ENCODE peak calls at places on chromosomes 6 and 20, in seven cellular contexts. S is fibroblast of villous mesenchyme; I is ascending aorta; X is adrenal gland; J is brain microvascular endothelial cell; M is CD8-positive, alpha-beta T cell; O is left ventricle myocardium inferior. L is an unnamed sample.

GRCh38 chr6:125507987-125508655 is 206.4 kb upstream of the HDDC2 start:
- DNase-seq in S (peak), I (no peak), X (no peak), J (peak), M (no peak), O (no peak), L (no peak)

GRCh38 chr6:2462831-2463230 is 217.4 kb upstream of the GMDS start:
- DNase-seq in S (no peak), I (no peak), X (no peak), J (no peak), M (no peak), O (no peak), L (peak)

GRCh38 chr6:85469276-85470022 is 19.6 kb downstream of the NT5E start:
- DNase-seq in S (no peak), I (no peak), X (no peak), J (no peak), M (no peak), O (no peak), L (no peak)

GRCh38 chr6:122438975-122439374 is 32.6 kb downstream of the SERINC1 start:
- DNase-seq in S (no peak), I (no peak), X (no peak), J (no peak), M (no peak), O (no peak), L (no peak)

GRCh38 chr20:43994486-43995100 is 79.9 kb downstream of the TOX2 start:
- DNase-seq in S (peak), I (no peak), X (no peak), J (peak), M (no peak), O (no peak), L (no peak)

GRCh38 chr6:35477028-35477427 is 8.8 kb downstream of the RPL10A start:
- DNase-seq in S (no peak), I (no peak), X (no peak), J (no peak), M (no peak), O (no peak), L (no peak)

GRCh38 chr6:16503919-16504554 is 257.2 kb downstream of the ATXN1 start:
- DNase-seq in S (no peak), I (no peak), X (no peak), J (no peak), M (no peak), O (no peak), L (no peak)

GRCh38 chr20:45095753-45096371 is 5.1 kb downstream of the KCNS1 start:
- DNase-seq in S (peak), I (no peak), X (peak), J (peak), M (peak), O (no peak), L (peak)

GRCh38 chr6:169528755-169529154 is 173.1 kb downstream of the WDR27 start:
- DNase-seq in S (peak), I (no peak), X (no peak), J (no peak), M (no peak), O (no peak), L (no peak)

GRCh38 chr20:50020283-50020682 is 37.5 kb downstream of the SNAI1 start:
- DNase-seq in S (no peak), I (no peak), X (no peak), J (peak), M (no peak), O (no peak), L (no peak)

GRCh38 chr20:53865905-53866786 is 204.2 kb downstream of the BCAS1 start:
- DNase-seq in S (peak), I (no peak), X (peak), J (peak), M (no peak), O (no peak), L (no peak)

GRCh38 chr6:40645043-40645442 is 57.9 kb upstream of the LRFN2 start:
- DNase-seq in S (no peak), I (no peak), X (no peak), J (no peak), M (no peak), O (no peak), L (no peak)

GRCh38 chr20:36312724-36313441 is 6.7 kb downstream of the DLGAP4 start:
- DNase-seq in S (no peak), I (peak), X (no peak), J (no peak), M (no peak), O (no peak), L (no peak)

GRCh38 chr20:57611605-57612311 is 8.5 kb downstream of the ZBP1 start:
- DNase-seq in S (no peak), I (peak), X (no peak), J (no peak), M (no peak), O (peak), L (no peak)

GRCh38 chr20:9626357-9626756 is 112.0 kb downstream of the LAMP5 start:
- DNase-seq in S (no peak), I (no peak), X (no peak), J (no peak), M (no peak), O (no peak), L (no peak)

GRCh38 chr20:4815618-4816017 is 93.9 kb downstream of the PRND start:
- DNase-seq in S (no peak), I (no peak), X (no peak), J (no peak), M (no peak), O (no peak), L (no peak)

GRCh38 chr6:133980168-133980567 is 27.1 kb downstream of the TBPL1 start:
- DNase-seq in S (no peak), I (no peak), X (no peak), J (no peak), M (no peak), O (no peak), L (no peak)

GRCh38 chr20:62929051-62929538 is 2.8 kb upstream of the DIDO1 start:
- DNase-seq in S (peak), I (peak), X (peak), J (peak), M (peak), O (peak), L (no peak)

GRCh38 chr6:7960848-7961247 is 50.3 kb upstream of the TXNDC5 start:
- DNase-seq in S (peak), I (no peak), X (no peak), J (no peak), M (no peak), O (no peak), L (no peak)

GRCh38 chr20:63896136-63896890 is 1.4 kb downstream of the DNAJC5 start:
- DNase-seq in S (peak), I (peak), X (peak), J (no peak), M (peak), O (peak), L (peak)

GRCh38 chr6:13725570-13725969 is 13.9 kb upstream of the RANBP9 start:
- DNase-seq in S (no peak), I (peak), X (no peak), J (no peak), M (no peak), O (no peak), L (no peak)

GRCh38 chr6:34600796-34601195 is 44.7 kb upstream of the SPDEF start:
- DNase-seq in S (no peak), I (no peak), X (no peak), J (no peak), M (no peak), O (no peak), L (no peak)

DNA sequence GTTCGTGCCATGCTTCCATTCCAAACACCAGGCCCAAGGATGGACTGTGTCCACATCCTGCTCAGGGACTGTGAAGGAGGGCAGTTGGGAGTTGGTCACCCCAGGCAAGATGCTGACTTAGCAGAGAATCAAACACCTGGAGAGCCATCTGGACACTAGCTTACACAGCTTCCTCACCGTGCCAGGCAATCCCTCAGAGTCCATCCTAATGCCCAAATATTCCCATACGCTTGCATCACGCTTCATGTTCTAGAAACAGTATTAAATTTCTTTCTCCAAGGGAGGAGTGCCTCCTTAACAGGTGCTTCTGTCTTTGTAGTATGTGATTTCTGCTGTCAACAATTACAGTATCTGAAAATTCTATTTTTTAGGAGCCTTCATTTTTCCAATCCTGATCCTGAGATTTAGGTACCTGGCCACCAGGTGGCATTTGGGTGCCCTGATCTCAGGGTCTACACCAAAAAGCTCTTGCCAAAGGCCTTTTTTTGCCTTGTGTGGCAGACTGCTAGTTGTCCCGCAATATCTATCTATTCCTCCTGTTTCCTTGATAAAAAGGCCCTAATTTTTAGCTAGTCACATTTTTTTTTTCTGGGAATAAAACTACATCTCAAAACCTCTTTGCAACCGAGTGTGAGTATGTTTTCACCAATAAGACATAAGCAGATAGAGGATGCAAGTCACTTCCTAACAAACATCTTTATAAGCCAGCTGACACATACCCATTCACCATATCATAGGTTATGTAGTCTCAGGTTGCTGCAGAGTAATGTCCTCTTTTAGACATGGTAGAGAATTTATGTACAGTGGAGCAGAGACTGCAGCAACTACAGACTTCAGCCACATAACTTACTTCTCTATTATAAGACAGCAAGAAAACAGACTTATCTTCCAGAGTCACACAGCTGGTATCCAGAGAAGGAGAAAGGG is 85.0 kb downstream of the PREP start:
- DNase-seq in S (no peak), I (no peak), X (no peak), J (no peak), M (no peak), O (no peak), L (no peak)
- TF ChIP-seq CTCF in S (peak), I (no peak), X (no peak), J (peak), M (no peak), O (peak), L (no peak)

DNA sequence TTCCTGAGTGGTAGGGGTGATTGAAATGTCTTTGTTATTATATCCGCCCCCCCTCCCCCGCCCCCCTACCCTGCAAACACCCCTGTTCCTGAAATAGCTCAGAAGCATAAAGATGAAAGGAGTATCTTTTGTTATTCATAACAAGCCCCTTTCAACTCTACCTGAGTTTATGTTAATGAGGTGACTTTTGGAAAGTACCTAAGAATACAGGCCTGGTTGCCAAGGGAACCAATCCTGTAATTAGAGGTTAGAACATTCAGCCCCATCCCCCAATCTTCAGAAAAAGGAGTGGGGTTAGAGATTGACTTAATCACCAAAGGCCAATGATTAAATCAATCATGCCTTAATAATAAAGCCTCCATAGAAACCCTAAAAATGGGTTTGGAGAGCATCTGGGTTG is 979.2 kb upstream of the GJE1 start:
- DNase-seq in S (no peak), I (no peak), X (no peak), J (no peak), M (no peak), O (no peak), L (no peak)
- H3K4me3 ChIP-seq in S (no peak), I (no peak), X (no peak), J (no peak), M (no peak), O (no peak), L (no peak)

GRCh38 chr6:6699741-6700367 is 111.3 kb downstream of the LY86 start:
- DNase-seq in S (peak), I (peak), X (peak), J (peak), M (no peak), O (peak), L (peak)
- TF ChIP-seq CTCF in S (no peak), I (no peak), X (no peak), J (no peak), M (no peak), O (no peak), L (no peak)

GRCh38 chr6:150142657-150143501 is at the start of gene PPP1R14C:
- DNase-seq in S (no peak), I (no peak), X (no peak), J (no peak), M (no peak), O (peak), L (no peak)
- H3K4me3 ChIP-seq in S (no peak), I (peak), X (no peak), J (peak), M (no peak), O (peak), L (peak)

GRCh38 chr6:33417903-33418689 is at the start of gene CUTA:
- DNase-seq in S (peak), I (peak), X (peak), J (peak), M (peak), O (peak), L (peak)
- TF ChIP-seq CTCF in S (peak), I (peak), X (peak), J (peak), M (peak), O (peak), L (no peak)

GRCh38 chr20:25310268-25310920 is 62.5 kb downstream of the PYGB start:
- DNase-seq in S (peak), I (peak), X (peak), J (peak), M (no peak), O (no peak), L (peak)

GRCh38 chr20:25308671-25309394 is 60.9 kb downstream of the PYGB start:
- DNase-seq in S (peak), I (no peak), X (peak), J (peak), M (no peak), O (no peak), L (no peak)

GRCh38 chr20:25308083-25308491 is 60.2 kb downstream of the PYGB start:
- DNase-seq in S (no peak), I (no peak), X (no peak), J (no peak), M (no peak), O (no peak), L (no peak)

GRCh38 chr20:25310921-25311728 is 63.2 kb downstream of the PYGB start:
- DNase-seq in S (peak), I (peak), X (peak), J (peak), M (no peak), O (no peak), L (no peak)

GRCh38 chr20:25309395-25310267 is 61.7 kb downstream of the PYGB start:
- DNase-seq in S (peak), I (peak), X (peak), J (peak), M (no peak), O (no peak), L (no peak)
- H3K4me3 ChIP-seq in S (peak), I (no peak), X (no peak), J (peak), M (no peak), O (peak), L (no peak)

GRCh38 chr6:160733045-160733646 is 31.1 kb downstream of the PLG start:
- DNase-seq in S (peak), I (no peak), X (peak), J (peak), M (no peak), O (no peak), L (peak)

GRCh38 chr6:160734627-160735026 is 32.6 kb downstream of the PLG start:
- DNase-seq in S (no peak), I (no peak), X (no peak), J (no peak), M (no peak), O (no peak), L (no peak)

GRCh38 chr6:160735523-160735922 is 33.5 kb downstream of the PLG start:
- DNase-seq in S (no peak), I (no peak), X (no peak), J (no peak), M (no peak), O (no peak), L (no peak)

DNA sequence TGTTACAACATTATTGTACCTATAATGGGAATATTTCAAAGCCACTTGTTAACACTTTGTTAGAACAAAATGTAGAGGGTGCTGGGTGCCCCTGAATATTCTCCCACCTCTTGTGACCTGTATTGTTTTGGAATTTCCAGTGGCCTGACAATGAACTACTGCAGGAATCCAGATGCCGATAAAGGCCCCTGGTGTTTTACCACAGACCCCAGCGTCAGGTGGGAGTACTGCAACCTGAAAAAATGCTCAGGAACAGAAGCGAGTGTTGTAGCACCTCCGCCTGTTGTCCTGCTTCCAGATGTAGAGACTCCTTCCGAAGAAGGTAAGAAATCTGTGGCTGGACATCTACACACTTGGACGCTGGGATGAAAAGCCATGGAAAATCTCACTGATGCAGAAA is 28.9 kb downstream of the PLG start:
- DNase-seq in S (no peak), I (no peak), X (no peak), J (peak), M (no peak), O (no peak), L (no peak)
- TF ChIP-seq CTCF in S (no peak), I (no peak), X (no peak), J (no peak), M (no peak), O (no peak), L (no peak)

L was measured in HL-60.